ENCODE peak calls at places on chromosomes 5 and 9, in five cellular contexts. T is pancreas, O is fibroblast of lung, D is A673, X is heart left ventricle. U is an unnamed sample.

GRCh38 chr5:150553402-150553801 is 45.5 kb downstream of the NDST1 start:
- DNase-seq in X (no peak), D (no peak), O (no peak), T (no peak), U (no peak)

GRCh38 chr5:80781356-80781755 is 126.6 kb upstream of the DHFR start:
- DNase-seq in X (no peak), O (peak; percentile 79), T (no peak), D (no peak), U (no peak)

GRCh38 chr9:135604437-135605237 is 34.7 kb downstream of the GLT6D1 start:
- DNase-seq in D (no peak), X (no peak), O (no peak), T (peak; percentile 53), U (no peak)

GRCh38 chr9:71270554-71270953 is 149.1 kb upstream of the TRPM3 start:
- DNase-seq in D (no peak), T (no peak), X (no peak), O (no peak), U (no peak)

GRCh38 chr9:28212979-28213378 is 639.7 kb upstream of the C9orf72 start:
- DNase-seq in T (no peak), O (peak; percentile 87), D (peak; percentile 81), X (no peak), U (no peak)

GRCh38 chr9:34515959-34516358 is 6.8 kb downstream of the ENHO start:
- DNase-seq in O (no peak), X (no peak), T (no peak), D (no peak), U (no peak)

GRCh38 chr9:133115604-133116345 is 5.3 kb downstream of the RALGDS start:
- DNase-seq in X (peak; percentile 28), T (peak; percentile 56), D (peak; percentile 81), O (peak; percentile 81), U (peak; percentile 59)

GRCh38 chr5:115977988-115978387 is 15.7 kb downstream of the LVRN start:
- DNase-seq in X (no peak), O (peak; percentile 89), D (no peak), T (no peak), U (no peak)

GRCh38 chr5:141192110-141192725 is at the start of gene PCDHB10:
- DNase-seq in X (no peak), T (no peak), O (peak; percentile 9), D (peak; percentile 78), U (no peak)

GRCh38 chr9:95313010-95313498 is 4.5 kb downstream of the FANCC start:
- DNase-seq in O (peak; percentile 73), X (peak; percentile 70), T (peak; percentile 81), D (peak; percentile 87), U (peak; percentile 75)

GRCh38 chr9:115595951-115596742 is 478.2 kb upstream of the TNC start:
- DNase-seq in O (peak; percentile 94), X (no peak), T (no peak), D (peak; percentile 97), U (no peak)

GRCh38 chr9:115596743-115597080 is 478.8 kb upstream of the TNC start:
- DNase-seq in D (no peak), T (no peak), O (peak; percentile 90), X (no peak), U (no peak)

GRCh38 chr9:115597330-115597729 is 479.4 kb upstream of the TNC start:
- DNase-seq in D (no peak), X (no peak), O (no peak), T (no peak), U (no peak)

GRCh38 chr9:115593587-115594091 is 475.7 kb upstream of the TNC start:
- DNase-seq in D (peak; percentile 86), X (no peak), O (peak; percentile 46), T (no peak), U (no peak)

GRCh38 chr9:115594551-115594950 is 476.6 kb upstream of the TNC start:
- DNase-seq in O (no peak), D (peak; percentile 79), X (no peak), T (no peak), U (no peak)
- H3K27ac ChIP-seq in O (no peak overlapping the region), D (peak overlapping the region; percentile 99), X (no peak overlapping the region), T (no peak overlapping the region), U (no peak overlapping the region)

GRCh38 chr5:55360190-55360589 is 52.4 kb downstream of the MTREX start:
- DNase-seq in O (peak; percentile 33), X (no peak), D (no peak), T (no peak), U (no peak)

GRCh38 chr5:55356896-55357295 is 49.1 kb downstream of the MTREX start:
- DNase-seq in X (no peak), O (no peak), T (no peak), D (no peak), U (no peak)
- H3K36me3 ChIP-seq in X (no peaks in the 10 kb centered on the region), O (peaks cover 13% of the 10 kb centered on the region), T (peaks cover 4% of the 10 kb centered on the region), D (peaks cover 63% of the 10 kb centered on the region), U (peaks cover 8% of the 10 kb centered on the region)

GRCh38 chr5:96729156-96729555 is 67.0 kb downstream of the CAST start:
- DNase-seq in T (no peak), X (no peak), D (no peak), O (no peak), U (no peak)
- TF ChIP-seq CTCF in T (no peak), X (peak; percentile 42), D (peak; percentile 59), O (peak; percentile 38), U (peak; percentile 12)

GRCh38 chr5:55892479-55892878 is 41.3 kb downstream of the IL31RA start:
- DNase-seq in X (no peak), O (no peak), T (no peak), D (no peak), U (no peak)
- H3K27ac ChIP-seq in X (no peak overlapping the region), O (no peak overlapping the region), T (no peak overlapping the region), D (no peak overlapping the region), U (no peak overlapping the region)

DNA sequence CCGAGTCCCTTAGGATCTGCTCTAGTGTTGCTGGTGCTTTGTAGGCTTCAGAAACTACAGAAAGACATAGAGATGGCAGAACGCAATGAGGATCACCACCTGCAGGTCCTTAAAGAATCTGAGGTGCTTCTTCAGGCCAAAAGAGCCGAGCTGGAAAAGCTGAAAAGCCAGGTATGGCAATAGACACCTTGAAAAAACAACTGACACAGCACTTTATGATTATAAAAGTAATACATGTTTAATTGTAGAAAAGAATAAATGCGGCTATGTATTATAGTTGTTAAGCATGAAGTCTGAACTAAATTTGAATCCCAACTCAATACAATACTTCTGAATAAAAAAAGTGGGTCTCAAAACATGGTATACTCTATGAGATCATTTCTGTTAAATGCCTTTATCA is 43.7 kb downstream of the RAB14 start:
- DNase-seq in T (no peak), X (no peak), D (no peak), O (no peak), U (no peak)
- H3K36me3 ChIP-seq in T (no peaks in the 10 kb centered on the region), X (no peaks in the 10 kb centered on the region), D (peaks cover 64% of the 10 kb centered on the region), O (peaks cover 2% of the 10 kb centered on the region), U (no peaks in the 10 kb centered on the region)

DNA sequence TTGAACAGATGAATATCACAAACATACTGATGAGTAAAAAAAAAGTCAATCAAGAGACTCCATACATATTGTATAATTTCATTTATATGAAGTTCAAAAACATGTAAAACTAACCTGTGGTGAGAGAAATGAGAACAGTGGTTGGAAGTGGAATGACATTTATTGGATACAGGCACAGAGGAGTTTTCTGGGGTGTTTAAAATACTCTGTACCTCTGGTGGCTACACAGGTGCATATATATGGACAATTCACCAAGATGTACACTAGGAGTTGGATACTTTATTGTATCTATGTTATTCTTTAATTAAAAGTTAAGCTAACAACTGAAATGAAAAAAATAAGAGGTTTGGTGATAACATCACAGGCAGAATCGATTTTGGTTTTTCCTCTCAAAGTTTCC is 14.1 kb downstream of the FOXD1 start:
- DNase-seq in T (no peak), O (no peak), D (no peak), X (no peak), U (no peak)
- TF ChIP-seq CTCF in T (no peak), O (no peak), D (no peak), X (no peak), U (peak; percentile 5)

U was measured in psoas muscle.